ENCODE peak calls at places on chromosomes 1 and 21, in four cellular contexts. R is A549, H is K562, L is Panc1. T is an unnamed sample.

GRCh38 chr1:205961970-205962820 is 18.9 kb upstream of the SLC26A9 start:
- DNase-seq in R (no peak), H (no peak), L (no peak), T (no peak)

GRCh38 chr1:148308832-148309458 is 156.9 kb upstream of the NBPF11 start:
- DNase-seq in L (no peak), H (peak; percentile 14), R (peak; percentile 16), T (peak; percentile 79)

GRCh38 chr1:226325178-226325577 is 16.2 kb upstream of the LIN9 start:
- DNase-seq in L (no peak), H (no peak), R (peak; percentile 48), T (no peak)

GRCh38 chr1:6971048-6971447 is 185.8 kb downstream of the CAMTA1 start:
- DNase-seq in L (no peak), R (no peak), H (no peak), T (no peak)

GRCh38 chr1:244100691-244101453 is 49.8 kb downstream of the ZBTB18 start:
- DNase-seq in H (no peak), L (no peak), R (no peak), T (no peak)

GRCh38 chr1:244642988-244643387 is 9.9 kb upstream of the DESI2 start:
- DNase-seq in R (no peak), L (no peak), H (no peak), T (no peak)

GRCh38 chr1:246324711-246325110 is 182.4 kb downstream of the SMYD3 start:
- DNase-seq in R (peak; percentile 69), L (no peak), H (no peak), T (peak; percentile 35)

GRCh38 chr1:67700692-67701410 is 15.8 kb downstream of the GADD45A start:
- DNase-seq in H (peak; percentile 93), L (no peak), R (peak; percentile 79), T (peak; percentile 81)

GRCh38 chr1:4500441-4500840 is 154.0 kb upstream of the AJAP1 start:
- DNase-seq in L (no peak), H (no peak), R (no peak), T (no peak)

GRCh38 chr1:22830131-22830566 is 119.5 kb downstream of the EPHB2 start:
- DNase-seq in R (no peak), H (no peak), L (no peak), T (no peak)

GRCh38 chr1:156665539-156665938 is 11.7 kb downstream of the NES start:
- DNase-seq in L (no peak), R (no peak), H (no peak), T (no peak)

GRCh38 chr21:43864313-43864805 is 664 bp upstream of the AGPAT3 start:
- DNase-seq in L (no peak), H (peak; percentile 60), R (peak; percentile 48), T (peak; percentile 84)

GRCh38 chr1:44500181-44501021 is 95.3 kb downstream of the RNF220 start:
- DNase-seq in R (no peak), H (peak; percentile 44), L (no peak), T (peak; percentile 91)

GRCh38 chr1:39132505-39133339 is 71.8 kb upstream of the MACF1 start:
- DNase-seq in H (peak; percentile 48), R (peak; percentile 55), L (no peak), T (peak; percentile 96)

GRCh38 chr1:88973520-88974137 is 18.8 kb downstream of the KYAT3 start:
- DNase-seq in R (peak; percentile 25), L (no peak), H (peak; percentile 48), T (peak; percentile 69)

GRCh38 chr1:222817529-222817928 is 2.7 kb downstream of the DISP1 start:
- DNase-seq in R (peak; percentile 51), L (peak; percentile 96), H (no peak), T (no peak)

GRCh38 chr1:53135735-53136114 is 6.7 kb downstream of the SLC1A7 start:
- DNase-seq in L (no peak), R (peak; percentile 28), H (peak; percentile 48), T (no peak)

GRCh38 chr1:61436016-61436415 is 288.9 kb downstream of the TM2D1 start:
- DNase-seq in R (no peak), L (no peak), H (no peak), T (no peak)

GRCh38 chr1:180507826-180508724 is 5.7 kb upstream of the ACBD6 start:
- DNase-seq in R (peak; percentile 46), L (no peak), H (peak; percentile 55), T (no peak)

GRCh38 chr1:117060441-117061317 is 553 bp downstream of the TTF2 start:
- DNase-seq in R (peak; percentile 52), L (no peak), H (peak; percentile 78), T (peak; percentile 51)
- TF ChIP-seq REST in R (no peak), L (no peak), H (peak; percentile 66), T (no peak)

GRCh38 chr1:167678838-167679237 is 42.9 kb upstream of the MPZL1 start:
- DNase-seq in R (no peak), H (no peak), L (no peak), T (no peak)
- TF ChIP-seq REST in R (no peak), H (no peak), L (no peak), T (no peak)

GRCh38 chr1:40421694-40422384 is 28.4 kb upstream of the ZFP69B start:
- DNase-seq in H (no peak), R (no peak), L (no peak), T (no peak)
- TF ChIP-seq REST in H (no peak), R (no peak), L (no peak), T (no peak)

GRCh38 chr1:221739018-221739676 is 2.7 kb downstream of the DUSP10 start:
- DNase-seq in R (no peak), L (no peak), H (peak; percentile 53), T (no peak)
- TF ChIP-seq REST in R (no peak), L (no peak), H (peak; percentile 89), T (no peak)

GRCh38 chr1:155326020-155326526 is 5.4 kb downstream of the RUSC1 start:
- DNase-seq in R (no peak), H (no peak), L (no peak), T (no peak)

GRCh38 chr1:155325596-155325893 is 4.9 kb downstream of the RUSC1 start:
- DNase-seq in L (no peak), H (no peak), R (no peak), T (no peak)

GRCh38 chr1:155323729-155324040 is 3.0 kb downstream of the RUSC1 start:
- DNase-seq in L (peak; percentile 74), R (peak; percentile 93), H (peak; percentile 94), T (peak; percentile 91)

GRCh38 chr1:155324041-155324716 is 3.5 kb downstream of the RUSC1 start:
- DNase-seq in H (peak; percentile 96), R (peak; percentile 97), L (peak; percentile 87), T (peak; percentile 97)

GRCh38 chr1:155324717-155325595 is 4.3 kb downstream of the RUSC1 start:
- DNase-seq in L (no peak), R (peak; percentile 72), H (peak; percentile 72), T (peak; percentile 94)
- TF ChIP-seq REST in L (no peak), R (no peak), H (no peak), T (no peak)

GRCh38 chr1:94060720-94061119 is 60.2 kb downstream of the ABCA4 start:
- DNase-seq in H (no peak), R (no peak), L (no peak), T (no peak)

GRCh38 chr1:94063379-94063778 is 57.6 kb downstream of the ABCA4 start:
- DNase-seq in H (peak; percentile 20), L (no peak), R (peak; percentile 58), T (peak; percentile 62)

GRCh38 chr1:94056996-94057395 is 64.0 kb downstream of the ABCA4 start:
- DNase-seq in R (no peak), L (no peak), H (no peak), T (no peak)

GRCh38 chr1:94058766-94059165 is 62.2 kb downstream of the ABCA4 start:
- DNase-seq in L (no peak), R (no peak), H (no peak), T (no peak)

DNA sequence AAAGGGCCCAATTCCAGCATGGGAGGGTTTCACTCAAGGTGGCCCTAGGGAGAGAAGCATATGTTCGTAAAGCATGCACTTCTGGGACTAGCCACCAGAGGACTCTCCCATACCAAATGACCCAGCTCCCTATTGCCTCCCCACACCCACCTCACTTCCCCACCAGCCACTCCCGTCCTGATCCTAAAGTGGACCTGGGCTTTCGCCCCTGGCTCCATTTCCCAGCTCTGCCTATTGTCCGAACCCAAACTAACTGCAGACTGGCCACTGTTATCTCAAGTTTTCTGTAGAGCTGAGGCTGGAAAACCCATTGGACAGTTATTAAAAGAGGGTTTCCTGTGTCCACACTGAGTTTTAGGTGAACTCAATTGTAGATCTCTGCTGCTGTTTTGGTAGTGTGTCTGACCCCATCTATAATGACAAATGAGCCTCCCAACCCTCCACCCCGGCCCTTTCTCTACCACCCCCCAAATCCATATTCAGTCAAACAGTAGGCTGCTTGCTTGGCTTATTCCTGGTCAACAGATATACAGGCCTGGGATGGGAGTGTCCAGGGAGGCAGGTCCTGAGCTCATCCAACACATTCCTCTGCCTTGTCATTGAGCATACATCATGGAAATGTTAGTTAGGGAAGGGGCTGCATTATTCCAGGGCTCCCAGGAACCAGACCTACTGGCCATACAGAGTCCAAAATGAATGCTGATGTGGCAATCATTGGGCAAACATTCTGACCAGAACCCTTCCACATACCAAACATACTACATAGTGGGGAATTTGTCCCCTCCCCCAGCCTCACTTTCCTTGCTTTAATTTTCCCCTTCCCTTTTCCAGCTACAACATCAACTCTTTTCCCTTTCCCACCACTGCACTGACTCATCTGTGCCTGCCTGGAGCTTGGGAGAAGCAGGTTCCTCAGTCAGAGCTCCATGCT is 59.2 kb downstream of the ABCA4 start:
- DNase-seq in H (peak; percentile 55), R (peak; percentile 67), L (peak; percentile 66), T (peak; percentile 86)
- TF ChIP-seq REST in H (no peak), R (no peak), L (no peak), T (no peak)

DNA sequence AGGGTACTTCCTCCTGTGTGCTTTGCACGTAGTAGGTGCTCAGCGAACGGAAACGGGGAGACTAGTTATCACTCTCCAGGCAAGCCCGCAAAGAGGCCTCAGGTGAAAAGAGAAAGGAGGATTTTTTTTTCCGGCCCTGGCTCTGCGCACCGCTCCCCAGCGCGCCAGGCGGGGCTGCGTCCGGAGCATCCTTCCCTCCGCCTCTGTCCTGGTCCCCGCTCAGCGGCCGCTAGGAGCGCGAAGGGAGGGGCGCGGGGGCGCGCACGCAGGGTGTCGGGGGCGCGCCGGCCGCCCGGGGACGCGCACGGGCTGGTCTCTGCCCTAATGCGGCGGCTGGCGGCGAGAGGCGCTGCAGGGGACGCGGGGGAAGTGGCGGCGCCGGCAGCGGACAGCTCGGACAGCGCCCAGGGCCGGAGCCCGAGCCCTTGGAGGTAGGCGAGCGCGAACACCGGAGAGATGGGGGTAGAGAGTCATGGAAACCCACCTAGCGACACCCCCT is 42.3 kb upstream of the NFASC start:
- DNase-seq in R (peak; percentile 60), H (peak; percentile 69), L (no peak), T (peak; percentile 94)
- TF ChIP-seq REST in R (peak; percentile 25), H (peak; percentile 51), L (no peak), T (peak; percentile 49)